ENCODE peak calls at places on chromosomes 11 and 22, in six cellular contexts. One of them, this sample, is unnamed.

GRCh38 chr22:33803371-33803770 is 116.9 kb downstream of the LARGE1 start:
- DNase-seq in GM12878: no peak
- DNase-seq in GM12891: no peak
- DNase-seq in K562: no peak
- DNase-seq in SK-N-SH: no peak
- DNase-seq in H1: no peak
- DNase-seq in this sample: no peak

GRCh38 chr11:57649826-57650738 is at the start of gene YPEL4:
- DNase-seq in GM12878: no peak
- DNase-seq in GM12891: no peak
- DNase-seq in K562: peak
- DNase-seq in SK-N-SH: peak
- DNase-seq in H1: no peak
- DNase-seq in this sample: no peak

GRCh38 chr22:32606181-32606580 is 131.6 kb downstream of the FBXO7 start:
- DNase-seq in GM12878: no peak
- DNase-seq in GM12891: no peak
- DNase-seq in K562: no peak
- DNase-seq in SK-N-SH: no peak
- DNase-seq in H1: no peak
- DNase-seq in this sample: no peak

GRCh38 chr11:94224078-94224477 is 80.3 kb upstream of the IZUMO1R start:
- DNase-seq in GM12878: no peak
- DNase-seq in GM12891: no peak
- DNase-seq in K562: no peak
- DNase-seq in SK-N-SH: no peak
- DNase-seq in H1: no peak
- DNase-seq in this sample: no peak

GRCh38 chr11:117570701-117571100 is 226.3 kb downstream of the DSCAML1 start:
- DNase-seq in GM12878: no peak
- DNase-seq in GM12891: no peak
- DNase-seq in K562: no peak
- DNase-seq in SK-N-SH: no peak
- DNase-seq in H1: no peak
- DNase-seq in this sample: no peak

GRCh38 chr11:102971766-102972165 is 16.2 kb upstream of the MMP13 start:
- DNase-seq in GM12878: no peak
- DNase-seq in GM12891: no peak
- DNase-seq in K562: no peak
- DNase-seq in SK-N-SH: no peak
- DNase-seq in H1: no peak
- DNase-seq in this sample: no peak

GRCh38 chr22:24706050-24706449 is 68.5 kb downstream of the PIWIL3 start:
- DNase-seq in GM12878: no peak
- DNase-seq in GM12891: no peak
- DNase-seq in K562: peak
- DNase-seq in SK-N-SH: peak
- DNase-seq in H1: no peak
- DNase-seq in this sample: no peak

GRCh38 chr22:20251981-20252380 is 16.1 kb downstream of the RTN4R start:
- DNase-seq in GM12878: no peak
- DNase-seq in GM12891: no peak
- DNase-seq in K562: no peak
- DNase-seq in SK-N-SH: no peak
- DNase-seq in H1: no peak
- DNase-seq in this sample: no peak

GRCh38 chr11:89119426-89119825 is 53.6 kb upstream of the GRM5 start:
- DNase-seq in GM12878: no peak
- DNase-seq in GM12891: no peak
- DNase-seq in K562: no peak
- DNase-seq in SK-N-SH: no peak
- DNase-seq in H1: no peak
- DNase-seq in this sample: no peak

GRCh38 chr22:44330188-44330726 is 17.5 kb upstream of the SHISAL1 start:
- DNase-seq in GM12878: no peak
- DNase-seq in GM12891: no peak
- DNase-seq in K562: no peak
- DNase-seq in SK-N-SH: no peak
- DNase-seq in H1: no peak
- DNase-seq in this sample: no peak

GRCh38 chr22:44332946-44333345 is 20.2 kb upstream of the SHISAL1 start:
- DNase-seq in GM12878: no peak
- DNase-seq in GM12891: no peak
- DNase-seq in K562: no peak
- DNase-seq in SK-N-SH: no peak
- DNase-seq in H1: no peak
- DNase-seq in this sample: no peak

GRCh38 chr22:44333847-44334635 is 21.3 kb upstream of the SHISAL1 start:
- DNase-seq in GM12878: no peak
- DNase-seq in GM12891: no peak
- DNase-seq in K562: no peak
- DNase-seq in SK-N-SH: no peak
- DNase-seq in H1: no peak
- DNase-seq in this sample: no peak

GRCh38 chr22:44330727-44331660 is 18.2 kb upstream of the SHISAL1 start:
- DNase-seq in GM12878: no peak
- DNase-seq in GM12891: no peak
- DNase-seq in K562: no peak
- DNase-seq in SK-N-SH: peak
- DNase-seq in H1: no peak
- DNase-seq in this sample: no peak

DNA sequence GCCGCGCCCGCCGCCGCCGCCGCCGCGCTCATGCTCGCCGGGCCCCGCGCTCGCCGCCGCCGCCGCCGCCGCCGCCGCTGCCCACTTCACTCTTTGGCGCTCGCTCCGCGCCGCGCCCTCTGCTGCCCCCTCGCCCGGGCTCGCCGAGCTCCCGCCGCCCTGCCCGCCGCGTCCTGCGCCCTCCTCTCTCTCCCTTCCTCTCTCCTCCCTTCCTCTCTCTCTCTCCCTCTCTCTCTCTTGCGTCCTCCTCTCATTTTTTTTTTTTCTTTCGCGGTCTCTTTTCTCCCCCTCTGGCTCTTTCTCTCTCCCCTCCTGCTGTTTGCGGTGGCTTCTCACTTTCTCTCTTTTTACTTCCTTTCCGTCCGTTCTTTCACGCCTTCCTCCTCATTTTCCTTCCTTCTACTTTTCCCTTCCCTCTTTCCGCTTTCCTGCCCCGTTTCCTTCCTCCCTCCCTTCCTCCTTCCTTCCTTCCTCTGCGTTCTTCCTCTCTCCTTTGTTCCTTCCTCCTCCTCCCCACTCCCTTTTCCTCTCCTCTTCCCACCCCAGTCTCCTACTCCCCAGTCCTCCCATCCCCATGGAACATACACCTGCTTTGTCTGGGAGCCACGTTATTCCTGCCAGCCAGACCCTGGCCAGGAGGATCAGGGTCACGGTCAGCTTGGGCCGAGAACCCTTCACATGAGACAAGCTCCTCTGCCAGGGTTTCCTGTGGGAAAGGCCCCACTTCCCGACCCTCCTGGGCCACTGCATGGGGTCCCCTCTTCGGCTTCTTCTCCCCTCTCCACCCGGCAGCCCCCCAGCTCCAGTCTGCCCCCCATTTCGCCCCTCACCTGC is 19.3 kb upstream of the SHISAL1 start:
- DNase-seq in GM12878: no peak
- DNase-seq in GM12891: no peak
- DNase-seq in K562: no peak
- DNase-seq in SK-N-SH: peak
- DNase-seq in H1: no peak
- DNase-seq in this sample: no peak
- TF ChIP-seq TAF1 in GM12878: no peak
- TF ChIP-seq TAF1 in GM12891: no peak
- TF ChIP-seq TAF1 in K562: no peak
- TF ChIP-seq TAF1 in SK-N-SH: no peak
- TF ChIP-seq TAF1 in H1: peak
- TF ChIP-seq TAF1 in this sample: no peak

GRCh38 chr11:65501005-65501529 is 2.2 kb downstream of the MALAT1 start:
- DNase-seq in GM12878: no peak
- DNase-seq in GM12891: no peak
- DNase-seq in K562: peak
- DNase-seq in SK-N-SH: no peak
- DNase-seq in H1: no peak
- DNase-seq in this sample: no peak
- TF ChIP-seq TAF1 in GM12878: peak
- TF ChIP-seq TAF1 in GM12891: no peak
- TF ChIP-seq TAF1 in K562: no peak
- TF ChIP-seq TAF1 in SK-N-SH: peak
- TF ChIP-seq TAF1 in H1: peak
- TF ChIP-seq TAF1 in this sample: no peak

DNA sequence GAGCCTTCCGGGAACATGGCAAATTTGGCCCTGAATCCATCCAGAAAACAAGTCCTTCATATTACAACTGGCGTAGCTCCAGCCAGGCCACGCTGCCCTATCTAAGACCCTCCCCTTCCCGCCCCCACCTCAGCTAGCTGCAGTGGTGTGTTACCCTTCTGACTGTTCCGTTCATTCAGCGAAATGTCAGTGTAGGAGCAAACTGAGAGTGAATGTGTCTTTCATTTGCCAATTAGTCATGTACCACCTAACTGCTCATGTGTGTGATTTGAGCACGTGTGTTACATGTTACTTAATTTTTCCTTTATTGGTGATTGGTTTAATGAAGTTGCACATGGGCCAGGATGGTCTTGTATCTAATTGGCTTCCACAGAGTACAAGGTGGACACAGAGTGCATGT is 34.8 kb upstream of the POU2AF1 start:
- DNase-seq in GM12878: no peak
- DNase-seq in GM12891: no peak
- DNase-seq in K562: no peak
- DNase-seq in SK-N-SH: no peak
- DNase-seq in H1: no peak
- DNase-seq in this sample: no peak
- TF ChIP-seq TAF1 in GM12878: no peak
- TF ChIP-seq TAF1 in GM12891: no peak
- TF ChIP-seq TAF1 in K562: no peak
- TF ChIP-seq TAF1 in SK-N-SH: no peak
- TF ChIP-seq TAF1 in H1: no peak
- TF ChIP-seq TAF1 in this sample: no peak

DNA sequence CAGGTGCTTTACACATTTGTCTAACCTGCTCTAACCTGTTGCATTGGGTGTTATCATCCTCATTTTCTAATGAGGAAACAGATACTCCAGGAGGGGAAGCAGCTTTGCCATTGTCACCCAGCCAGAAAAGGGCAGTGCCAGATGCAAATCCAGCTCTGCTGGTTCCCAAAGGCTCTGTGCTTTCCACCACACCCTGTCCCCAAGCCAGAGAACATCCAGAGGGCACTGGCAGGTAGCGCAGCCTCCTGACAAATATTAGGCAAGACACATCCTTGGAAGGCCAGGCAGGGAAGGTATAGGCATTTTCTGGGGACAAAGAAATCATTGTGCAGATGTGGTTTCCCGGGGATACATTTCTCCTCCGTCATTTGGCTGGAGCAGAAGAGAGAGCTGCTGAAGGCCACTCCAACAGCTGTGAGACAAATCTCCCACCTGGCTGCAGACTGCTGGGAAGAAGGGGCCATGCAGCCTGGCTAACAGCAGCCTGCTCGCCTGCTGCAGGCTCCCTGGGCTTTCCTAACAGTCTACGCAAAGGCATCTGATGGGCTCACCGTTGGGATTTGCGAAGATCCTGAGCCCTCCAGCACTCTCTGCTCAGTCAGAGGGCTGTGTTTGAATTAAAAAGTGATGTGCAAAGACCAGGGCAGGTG is 93.9 kb upstream of the PITPNB start:
- DNase-seq in GM12878: no peak
- DNase-seq in GM12891: no peak
- DNase-seq in K562: no peak
- DNase-seq in SK-N-SH: no peak
- DNase-seq in H1: no peak
- DNase-seq in this sample: no peak
- TF ChIP-seq TAF1 in GM12878: no peak
- TF ChIP-seq TAF1 in GM12891: no peak
- TF ChIP-seq TAF1 in K562: no peak
- TF ChIP-seq TAF1 in SK-N-SH: no peak
- TF ChIP-seq TAF1 in H1: no peak
- TF ChIP-seq TAF1 in this sample: no peak

GRCh38 chr11:112590778-112591177 is 330.1 kb upstream of the PLET1 start:
- DNase-seq in GM12878: no peak
- DNase-seq in GM12891: no peak
- DNase-seq in K562: no peak
- DNase-seq in SK-N-SH: no peak
- DNase-seq in H1: no peak
- DNase-seq in this sample: no peak
- TF ChIP-seq TAF1 in GM12878: no peak
- TF ChIP-seq TAF1 in GM12891: no peak
- TF ChIP-seq TAF1 in K562: no peak
- TF ChIP-seq TAF1 in SK-N-SH: no peak
- TF ChIP-seq TAF1 in H1: no peak
- TF ChIP-seq TAF1 in this sample: no peak

GRCh38 chr11:86570020-86570419 is 102.4 kb downstream of the ME3 start:
- DNase-seq in GM12878: no peak
- DNase-seq in GM12891: no peak
- DNase-seq in K562: no peak
- DNase-seq in SK-N-SH: no peak
- DNase-seq in H1: no peak
- DNase-seq in this sample: no peak
- TF ChIP-seq TAF1 in GM12878: no peak
- TF ChIP-seq TAF1 in GM12891: no peak
- TF ChIP-seq TAF1 in K562: no peak
- TF ChIP-seq TAF1 in SK-N-SH: no peak
- TF ChIP-seq TAF1 in H1: no peak
- TF ChIP-seq TAF1 in this sample: no peak

GRCh38 chr11:111671383-111671782 is 69.1 kb downstream of the SIK2 start:
- DNase-seq in GM12878: no peak
- DNase-seq in GM12891: no peak
- DNase-seq in K562: no peak
- DNase-seq in SK-N-SH: no peak
- DNase-seq in H1: no peak
- DNase-seq in this sample: no peak

GRCh38 chr11:111663820-111664219 is 61.6 kb downstream of the SIK2 start:
- DNase-seq in GM12878: no peak
- DNase-seq in GM12891: no peak
- DNase-seq in K562: no peak
- DNase-seq in SK-N-SH: no peak
- DNase-seq in H1: no peak
- DNase-seq in this sample: no peak

GRCh38 chr11:111668980-111669379 is 66.7 kb downstream of the SIK2 start:
- DNase-seq in GM12878: no peak
- DNase-seq in GM12891: no peak
- DNase-seq in K562: no peak
- DNase-seq in SK-N-SH: no peak
- DNase-seq in H1: no peak
- DNase-seq in this sample: no peak

GRCh38 chr11:111660822-111661221 is 58.6 kb downstream of the SIK2 start:
- DNase-seq in GM12878: no peak
- DNase-seq in GM12891: no peak
- DNase-seq in K562: no peak
- DNase-seq in SK-N-SH: no peak
- DNase-seq in H1: no peak
- DNase-seq in this sample: no peak

DNA sequence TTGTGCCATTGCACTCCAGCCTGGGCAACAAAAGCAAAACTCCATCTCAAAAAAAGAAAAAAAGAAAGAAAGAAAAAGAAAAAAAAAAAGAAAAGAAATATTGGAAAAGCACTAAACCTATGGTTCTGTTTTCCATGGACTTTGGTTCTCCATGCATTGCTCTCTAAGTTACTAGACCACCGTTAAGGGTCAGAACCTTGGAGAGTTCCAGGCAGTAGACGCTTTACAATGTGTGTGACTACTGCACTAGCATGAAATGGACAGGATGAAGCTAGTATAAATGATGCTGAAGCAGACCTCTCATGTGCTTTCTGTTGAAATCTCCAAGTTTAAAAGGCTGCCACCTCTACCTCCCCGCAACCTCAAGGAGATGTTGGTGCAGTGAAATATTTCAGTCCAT is 63.5 kb downstream of the SIK2 start:
- DNase-seq in GM12878: no peak
- DNase-seq in GM12891: no peak
- DNase-seq in K562: peak
- DNase-seq in SK-N-SH: no peak
- DNase-seq in H1: no peak
- DNase-seq in this sample: no peak
- TF ChIP-seq TAF1 in GM12878: no peak
- TF ChIP-seq TAF1 in GM12891: no peak
- TF ChIP-seq TAF1 in K562: no peak
- TF ChIP-seq TAF1 in SK-N-SH: no peak
- TF ChIP-seq TAF1 in H1: no peak
- TF ChIP-seq TAF1 in this sample: no peak

This sample was measured in GM12892.